ENCODE peak calls at places on chromosomes 12 and 14, in ten cellular contexts. E is Karpas-422, V is A549, T is endothelial cell of umbilical vein, J is HCT116, P is mammary epithelial cell, Z is fibroblast of lung, X is OCI-LY7, Y is H9, S is hepatocyte. C is an unnamed sample.
A peak's percentile ranks its signal among the peaks of the same experiment; 100 is the strongest.

GRCh38 chr14:77812028-77812427 is 12.1 kb downstream of the ADCK1 start:
- DNase-seq in V (no peak), E (no peak), T (no peak), Z (no peak), X (no peak), Y (no peak), P (no peak), S (no peak), J (no peak), C (no peak)

GRCh38 chr14:59275668-59276067 is 87.2 kb downstream of the DAAM1 start:
- DNase-seq in P (peak; percentile 92), E (no peak), J (peak; percentile 75), X (no peak), V (peak; percentile 45), Z (peak; percentile 88), Y (no peak), T (peak; percentile 89), S (peak; percentile 32), C (no peak)

GRCh38 chr14:29089849-29090248 is 323.3 kb downstream of the FOXG1 start:
- DNase-seq in X (no peak), Y (no peak), Z (no peak), T (no peak), P (no peak), E (no peak), J (no peak), V (no peak), S (no peak), C (no peak)

GRCh38 chr12:2129076-2129475 is 76.3 kb downstream of the CACNA1C start:
- DNase-seq in E (no peak), X (no peak), Z (no peak), J (no peak), V (no peak), Y (no peak), T (no peak), S (no peak), P (peak; percentile 95), C (no peak)

GRCh38 chr12:69055706-69056105 is 122.7 kb upstream of the CPM start:
- DNase-seq in P (no peak), X (no peak), Y (no peak), V (no peak), T (no peak), S (no peak), Z (no peak), J (no peak), E (no peak), C (no peak)

GRCh38 chr12:77189463-77189862 is 124.1 kb upstream of the E2F7 start:
- DNase-seq in T (no peak), J (no peak), P (peak; percentile 88), Y (no peak), S (peak; percentile 26), Z (peak; percentile 76), V (no peak), X (no peak), E (no peak), C (no peak)

GRCh38 chr14:78170203-78170602 is at the start of gene NRXN3:
- DNase-seq in P (no peak), Y (peak; percentile 87), S (peak; percentile 53), X (no peak), V (no peak), Z (no peak), J (no peak), T (no peak), E (no peak), C (no peak)

GRCh38 chr12:124264879-124265278 is 30.0 kb upstream of the RFLNA start:
- DNase-seq in J (no peak), Y (no peak), P (no peak), Z (no peak), X (no peak), V (no peak), E (no peak), T (no peak), S (no peak), C (no peak)

GRCh38 chr12:77357654-77358053 is 292.3 kb upstream of the E2F7 start:
- DNase-seq in X (no peak), S (no peak), V (no peak), E (no peak), T (no peak), Z (no peak), J (no peak), Y (no peak), P (no peak), C (no peak)

GRCh38 chr12:117042171-117042809 is 56.9 kb downstream of the TESC start:
- DNase-seq in V (peak; percentile 39), E (no peak), J (no peak), P (no peak), S (peak; percentile 80), Y (no peak), Z (no peak), T (peak; percentile 26), X (no peak), C (no peak)

GRCh38 chr12:6953417-6954315 is 2.5 kb downstream of the PTPN6 start:
- DNase-seq in Y (no peak), V (no peak), P (no peak), X (peak; percentile 85), T (peak; percentile 46), Z (no peak), E (peak; percentile 95), J (no peak), S (no peak), C (peak; percentile 82)

GRCh38 chr12:69284131-69284530 is 44.8 kb downstream of the CPSF6 start:
- DNase-seq in X (no peak), T (peak; percentile 64), P (peak; percentile 60), V (peak; percentile 38), J (peak; percentile 52), S (peak; percentile 75), Z (peak; percentile 77), E (no peak), Y (peak; percentile 85), C (no peak)

DNA sequence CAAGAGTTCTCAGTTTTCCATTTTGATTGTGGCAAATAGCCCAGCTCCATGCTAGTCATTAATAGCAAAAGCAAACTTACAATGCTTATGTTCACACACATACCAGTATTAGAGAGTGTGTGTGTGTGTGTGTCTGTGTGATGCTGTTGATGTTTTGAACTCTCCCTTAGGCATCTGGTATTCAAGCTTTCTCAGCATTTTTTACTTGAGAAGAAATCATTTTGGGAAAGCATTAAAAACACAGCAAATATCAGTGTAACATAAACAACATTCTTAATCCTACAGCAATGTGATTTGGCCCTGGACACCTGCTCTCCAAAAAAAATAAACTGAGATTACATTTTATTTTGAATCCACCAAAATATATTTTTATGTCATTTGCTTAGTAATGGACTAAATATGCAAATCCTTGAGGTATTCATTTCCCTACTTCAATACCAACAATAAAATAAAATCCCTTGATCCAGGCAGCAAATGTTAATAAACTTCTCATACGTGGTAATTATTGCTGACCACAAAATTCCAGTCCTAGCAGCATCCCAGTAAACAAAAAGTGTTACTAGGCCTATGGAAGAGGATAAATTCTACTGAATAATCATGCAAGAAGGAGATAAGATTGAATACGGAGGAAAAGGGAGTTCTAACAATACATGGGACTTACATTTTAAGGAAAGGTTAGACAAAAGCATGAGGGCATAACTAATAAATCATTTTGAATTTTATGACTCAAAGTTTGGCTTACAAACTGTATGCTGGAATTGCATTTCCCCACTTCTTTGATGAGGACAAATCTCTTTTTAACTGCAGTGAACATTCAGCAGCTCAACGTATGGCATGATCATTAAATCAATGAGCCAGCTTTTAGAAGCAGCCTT is 249.6 kb upstream of the CLEC14A start:
- DNase-seq in S (no peak), P (no peak), E (no peak), Y (no peak), T (peak; percentile 72), Z (peak; percentile 41), V (no peak), J (no peak), X (no peak), C (no peak)
- H3K27ac ChIP-seq in S (no peak overlapping the region), P (no peak overlapping the region), E (no peak overlapping the region), Y (no peak overlapping the region), T (no peak overlapping the region), Z (no peak overlapping the region), V (no peak overlapping the region), J (no peak overlapping the region), X (no peak overlapping the region), C (no peak overlapping the region)

GRCh38 chr12:25054076-25054782 is 105.3 kb upstream of the BCAT1 start:
- DNase-seq in E (peak; percentile 72), X (peak; percentile 53), T (no peak), V (no peak), J (no peak), Z (no peak), S (no peak), Y (no peak), P (peak; percentile 81), C (no peak)

GRCh38 chr12:25051583-25052190 is 102.8 kb upstream of the BCAT1 start:
- DNase-seq in V (no peak), E (peak; percentile 92), P (no peak), Y (no peak), S (no peak), X (peak; percentile 90), T (no peak), J (no peak), Z (no peak), C (peak; percentile 63)

GRCh38 chr12:25053021-25053271 is 104.0 kb upstream of the BCAT1 start:
- DNase-seq in X (peak; percentile 36), E (peak; percentile 77), Y (no peak), Z (no peak), J (no peak), V (no peak), S (no peak), P (no peak), T (no peak), C (no peak)

GRCh38 chr12:25051171-25051570 is 102.3 kb upstream of the BCAT1 start:
- DNase-seq in T (no peak), E (peak; percentile 63), Y (no peak), V (no peak), X (no peak), Z (no peak), S (no peak), J (no peak), P (no peak), C (no peak)

GRCh38 chr12:25052191-25053020 is 103.5 kb upstream of the BCAT1 start:
- DNase-seq in E (peak; percentile 97), J (no peak), V (no peak), S (peak; percentile 52), P (no peak), T (no peak), Y (no peak), Z (no peak), X (peak; percentile 95), C (peak; percentile 76)
- H3K4me2 ChIP-seq in E (peak overlapping the region; percentile 95), J (peak overlapping the region; percentile 44), V (no peak overlapping the region), S (peak overlapping the region; percentile 61), P (no peak overlapping the region), T (no peak overlapping the region), Y (no peak overlapping the region), Z (peak overlapping the region; percentile 64), X (peak overlapping the region; percentile 77), C (peak overlapping the region; percentile 63)

DNA sequence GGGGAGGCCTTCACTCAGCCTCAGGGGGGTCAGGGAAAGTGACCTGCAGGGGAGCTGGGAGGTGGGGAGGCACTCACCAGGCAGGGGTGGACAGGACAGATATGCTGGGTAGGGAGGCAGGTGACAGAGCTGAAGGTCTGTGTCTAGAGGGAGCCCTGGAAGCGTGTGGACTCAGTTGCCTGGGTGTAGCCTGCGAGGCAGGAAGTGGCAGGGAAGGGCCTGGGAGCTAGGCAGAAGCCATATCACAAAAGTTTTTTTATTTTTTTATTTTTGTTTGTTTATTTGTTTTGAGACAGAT is 39.3 kb downstream of the ARL6IP4 start:
- DNase-seq in T (no peak), E (no peak), Z (no peak), X (no peak), Y (no peak), V (no peak), S (no peak), J (no peak), P (no peak), C (no peak)
- H3K27ac ChIP-seq in T (no peak overlapping the region), E (no peak overlapping the region), Z (no peak overlapping the region), X (no peak overlapping the region), Y (no peak overlapping the region), V (peak overlapping the region; percentile 84), S (peak overlapping the region; percentile 81), J (no peak overlapping the region), P (no peak overlapping the region), C (no peak overlapping the region)

GRCh38 chr14:55433880-55434804 is 6.3 kb downstream of the TBPL2 start:
- DNase-seq in Z (no peak), P (no peak), V (no peak), S (no peak), T (no peak), Y (no peak), E (no peak), J (no peak), X (no peak), C (no peak)
- H3K4me2 ChIP-seq in Z (no peak overlapping the region), P (no peak overlapping the region), V (no peak overlapping the region), S (peak overlapping the region; percentile 21), T (no peak overlapping the region), Y (no peak overlapping the region), E (no peak overlapping the region), J (no peak overlapping the region), X (no peak overlapping the region), C (peak overlapping the region; percentile 43)

C was measured in MM.1S.